ENCODE peak calls at places on chromosomes 11 and 22, in nine cellular contexts. R, A, S, L, J, X, Z, I and T are unnamed samples.

GRCh38 chr11:36070215-36070976 is 126.5 kb downstream of the LDLRAD3 start:
- DNase-seq in R (no peak), A (peak), S (no peak), L (no peak), J (no peak), X (no peak), Z (no peak), I (no peak), T (no peak)

GRCh38 chr11:87127131-87127530 is 89.4 kb downstream of the TMEM135 start:
- DNase-seq in R (no peak), A (no peak), S (no peak), L (no peak), J (no peak), X (peak), Z (no peak), I (no peak), T (no peak)

GRCh38 chr11:124611016-124611571 is at the start of gene PANX3:
- DNase-seq in R (no peak), A (no peak), S (no peak), L (no peak), J (no peak), X (no peak), Z (no peak), I (no peak), T (no peak)

GRCh38 chr11:111514216-111515031 is at the start of gene HOATZ:
- DNase-seq in R (peak), A (peak), S (no peak), L (no peak), J (no peak), X (peak), Z (no peak), I (peak), T (no peak)

GRCh38 chr11:46272816-46273427 is 4.5 kb upstream of the CREB3L1 start:
- DNase-seq in R (no peak), A (no peak), S (no peak), L (peak), J (no peak), X (no peak), Z (no peak), I (peak), T (no peak)

GRCh38 chr11:6864436-6864835 is 1.6 kb downstream of the OR10A2 start:
- DNase-seq in R (no peak), A (no peak), S (no peak), L (no peak), J (peak), X (no peak), Z (no peak), I (no peak), T (no peak)

GRCh38 chr11:36564376-36565032 is 3.3 kb upstream of the RAG1 start:
- DNase-seq in R (peak), A (peak), S (peak), L (peak), J (peak), X (peak), Z (no peak), I (no peak), T (no peak)

GRCh38 chr22:26054846-26055245 is 114.4 kb upstream of the SEZ6L start:
- DNase-seq in R (no peak), A (no peak), S (no peak), L (no peak), J (no peak), X (no peak), Z (no peak), I (no peak), T (no peak)

GRCh38 chr11:126465573-126466287 is 110.2 kb downstream of the ST3GAL4 start:
- DNase-seq in R (no peak), A (no peak), S (no peak), L (peak), J (no peak), X (no peak), Z (no peak), I (no peak), T (no peak)

GRCh38 chr22:42963231-42963595 is 51.7 kb downstream of the PACSIN2 start:
- DNase-seq in R (no peak), A (no peak), S (no peak), L (no peak), J (no peak), X (no peak), Z (peak), I (no peak), T (no peak)
- H3K27ac ChIP-seq in R (no peak), A (no peak), S (no peak), L (peak), J (no peak), X (no peak), Z (peak), I (peak), T (peak)

GRCh38 chr22:47458348-47458747 is 695.9 kb downstream of the TBC1D22A start:
- DNase-seq in R (no peak), A (no peak), S (no peak), L (no peak), J (no peak), X (no peak), Z (no peak), I (no peak), T (no peak)

GRCh38 chr22:47457509-47458300 is 695.3 kb downstream of the TBC1D22A start:
- DNase-seq in R (no peak), A (no peak), S (no peak), L (no peak), J (no peak), X (no peak), Z (no peak), I (no peak), T (no peak)

GRCh38 chr22:47463220-47463619 is 700.8 kb downstream of the TBC1D22A start:
- DNase-seq in R (no peak), A (no peak), S (no peak), L (no peak), J (no peak), X (no peak), Z (no peak), I (no peak), T (no peak)

GRCh38 chr22:47457021-47457420 is 694.6 kb downstream of the TBC1D22A start:
- DNase-seq in R (no peak), A (no peak), S (no peak), L (no peak), J (no peak), X (no peak), Z (no peak), I (no peak), T (no peak)

GRCh38 chr22:47460870-47461269 is 698.4 kb downstream of the TBC1D22A start:
- DNase-seq in R (no peak), A (no peak), S (no peak), L (no peak), J (no peak), X (no peak), Z (no peak), I (no peak), T (no peak)
- H3K27ac ChIP-seq in R (no peak), A (no peak), S (no peak), L (no peak), J (no peak), X (no peak), Z (no peak), I (no peak), T (no peak)

DNA sequence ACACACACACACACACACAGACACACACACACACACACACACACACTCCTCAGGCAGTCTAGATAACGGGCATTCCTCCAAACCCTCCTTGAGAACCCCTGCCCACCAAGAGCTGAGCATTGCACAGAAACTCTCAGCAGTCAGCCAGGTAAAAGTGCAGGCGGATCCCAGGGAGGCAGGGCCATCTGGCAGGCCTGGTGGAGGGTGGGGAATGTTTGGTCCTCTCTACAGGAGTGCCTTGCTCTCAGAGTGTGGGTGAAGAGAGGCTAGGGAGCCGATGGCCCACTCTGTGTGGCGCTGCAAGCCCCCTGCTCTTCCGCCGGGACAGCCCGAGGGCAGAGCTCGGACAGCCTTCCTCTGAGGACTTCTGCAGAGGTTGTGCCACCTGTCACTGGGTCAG is 190.2 kb downstream of the BUD13 start:
- DNase-seq in R (no peak), A (no peak), S (no peak), L (no peak), J (no peak), X (no peak), Z (no peak), I (no peak), T (no peak)
- H3K27ac ChIP-seq in R (no peak), A (no peak), S (no peak), L (no peak), J (no peak), X (no peak), Z (no peak), I (no peak), T (no peak)

GRCh38 chr11:63682045-63682915 is 980 bp downstream of the RTN3 start:
- DNase-seq in R (no peak), A (peak), S (no peak), L (no peak), J (no peak), X (peak), Z (no peak), I (peak), T (no peak)

GRCh38 chr11:63683133-63683991 is 2.1 kb downstream of the RTN3 start:
- DNase-seq in R (no peak), A (no peak), S (no peak), L (no peak), J (no peak), X (no peak), Z (no peak), I (no peak), T (no peak)

GRCh38 chr11:63681208-63682044 is at the start of gene RTN3:
- DNase-seq in R (peak), A (peak), S (peak), L (peak), J (peak), X (peak), Z (peak), I (peak), T (peak)

GRCh38 chr11:63680842-63681207 is 475 bp upstream of the RTN3 start:
- DNase-seq in R (no peak), A (no peak), S (no peak), L (no peak), J (no peak), X (peak), Z (no peak), I (no peak), T (no peak)
- H3K27ac ChIP-seq in R (peak), A (no peak), S (peak), L (peak), J (peak), X (no peak), Z (peak), I (peak), T (peak)

GRCh38 chr11:64544616-64545296 is 46.3 kb upstream of the SLC22A12 start:
- DNase-seq in R (no peak), A (no peak), S (no peak), L (no peak), J (no peak), X (no peak), Z (peak), I (peak), T (no peak)
- H3K27ac ChIP-seq in R (no peak), A (no peak), S (no peak), L (no peak), J (no peak), X (no peak), Z (no peak), I (no peak), T (no peak)

DNA sequence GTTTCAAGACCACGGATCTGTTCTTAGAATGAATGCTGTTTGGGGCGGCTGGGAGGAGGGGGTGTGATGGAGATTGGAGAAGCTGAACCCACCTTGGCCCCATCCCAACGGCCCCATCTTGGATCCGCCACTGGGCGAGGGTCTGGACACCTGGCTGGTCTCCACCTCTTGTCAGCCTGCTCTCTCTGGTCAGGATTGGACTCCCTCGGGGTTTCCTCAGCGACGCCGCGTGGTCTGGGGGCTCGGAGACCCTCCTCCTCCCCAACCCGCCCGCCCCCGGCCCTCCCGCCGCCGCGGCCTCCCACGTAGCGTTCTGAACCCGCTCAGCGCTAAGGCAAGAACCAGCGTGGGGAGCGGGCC is 4.3 kb upstream of the FLI1 start:
- DNase-seq in R (no peak), A (no peak), S (no peak), L (no peak), J (no peak), X (no peak), Z (no peak), I (no peak), T (no peak)
- H3K27ac ChIP-seq in R (no peak), A (no peak), S (no peak), L (no peak), J (no peak), X (no peak), Z (no peak), I (peak), T (no peak)

GRCh38 chr11:69494851-69495250 is 13.4 kb downstream of the LINC01488 start:
- DNase-seq in R (no peak), A (no peak), S (no peak), L (no peak), J (no peak), X (no peak), Z (peak), I (peak), T (no peak)

GRCh38 chr11:69496202-69496557 is 14.7 kb downstream of the LINC01488 start:
- DNase-seq in R (no peak), A (no peak), S (no peak), L (no peak), J (no peak), X (no peak), Z (no peak), I (peak), T (no peak)

GRCh38 chr11:69496631-69497220 is 15.3 kb downstream of the LINC01488 start:
- DNase-seq in R (no peak), A (no peak), S (no peak), L (no peak), J (no peak), X (no peak), Z (no peak), I (no peak), T (no peak)

GRCh38 chr11:69493931-69494821 is 12.7 kb downstream of the LINC01488 start:
- DNase-seq in R (no peak), A (no peak), S (no peak), L (no peak), J (no peak), X (no peak), Z (peak), I (peak), T (no peak)

DNA sequence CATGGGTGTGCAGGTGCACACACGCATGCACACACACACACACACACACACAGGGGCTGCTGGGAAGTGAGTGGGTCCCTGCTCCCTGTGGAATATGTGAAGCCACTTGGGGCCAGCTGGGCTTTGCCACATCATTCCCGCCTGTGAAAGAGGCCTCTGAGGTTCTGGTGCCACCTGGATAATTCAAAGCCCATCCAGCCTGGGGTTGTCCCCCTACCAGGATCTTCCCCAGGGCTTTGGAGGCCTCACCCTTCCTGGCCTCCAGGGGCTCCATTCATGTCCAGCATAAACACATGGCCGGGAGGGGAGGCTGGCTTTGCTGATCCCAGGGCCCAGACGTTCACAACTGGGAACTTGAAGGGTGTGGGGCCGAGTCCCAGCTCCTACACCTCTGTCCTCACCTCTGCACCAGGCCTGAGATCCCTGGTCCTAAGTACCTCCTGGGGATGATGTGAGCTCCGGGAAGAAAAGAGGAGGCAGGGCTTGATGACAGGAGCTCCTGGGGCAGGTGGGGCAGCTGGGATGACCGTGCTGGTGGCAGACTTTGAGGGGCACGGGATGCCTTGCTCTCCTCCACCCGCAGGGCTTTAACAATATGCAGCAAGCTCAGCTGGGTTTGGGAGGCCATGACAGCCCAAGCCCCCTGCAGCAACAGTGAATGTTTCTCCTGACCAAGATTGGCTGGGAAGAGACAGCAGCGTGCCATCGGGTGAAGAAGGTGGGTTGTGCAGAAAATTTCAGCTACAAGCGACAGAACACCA is 14.2 kb downstream of the LINC01488 start:
- DNase-seq in R (no peak), A (no peak), S (no peak), L (no peak), J (no peak), X (no peak), Z (no peak), I (peak), T (no peak)
- H3K27ac ChIP-seq in R (no peak), A (no peak), S (no peak), L (no peak), J (no peak), X (no peak), Z (no peak), I (no peak), T (no peak)